ENCODE peak calls at places on chromosomes 6 and 20, in nine cellular contexts. One of them, this sample, is unnamed.

GRCh38 chr20:56249244-56249955 is 868 bp downstream of the MC3R start:
- DNase-seq in omental fat pad: no peak
- DNase-seq in GM12891: no peak
- DNase-seq in tibial nerve: no peak
- DNase-seq in KG1: peak
- DNase-seq in GM13976: peak
- DNase-seq in DMS153: no peak
- DNase-seq in ACHN: peak
- DNase-seq in stimulated activated CD4-positive, alpha-beta T cell treated with anti-CD3 and anti-CD28 coated beads, Interleukin-4, amount 100 ng/mL, for 48 hours: peak
- DNase-seq in this sample: peak

GRCh38 chr6:119318176-119318575 is 31.4 kb downstream of the MAN1A1 start:
- DNase-seq in DMS153: no peak
- DNase-seq in GM12891: no peak
- DNase-seq in KG1: no peak
- DNase-seq in tibial nerve: no peak
- DNase-seq in GM13976: no peak
- DNase-seq in omental fat pad: no peak
- DNase-seq in stimulated activated CD4-positive, alpha-beta T cell treated with anti-CD3 and anti-CD28 coated beads, Interleukin-4, amount 100 ng/mL, for 48 hours: no peak
- DNase-seq in ACHN: no peak
- DNase-seq in this sample: no peak

GRCh38 chr20:63422653-63423052 is 49.8 kb downstream of the KCNQ2 start:
- DNase-seq in GM13976: no peak
- DNase-seq in omental fat pad: no peak
- DNase-seq in KG1: no peak
- DNase-seq in DMS153: no peak
- DNase-seq in stimulated activated CD4-positive, alpha-beta T cell treated with anti-CD3 and anti-CD28 coated beads, Interleukin-4, amount 100 ng/mL, for 48 hours: no peak
- DNase-seq in tibial nerve: no peak
- DNase-seq in ACHN: no peak
- DNase-seq in GM12891: no peak
- DNase-seq in this sample: no peak

GRCh38 chr6:30101423-30101938 is 11.4 kb downstream of the TRIM31 start:
- DNase-seq in tibial nerve: no peak
- DNase-seq in ACHN: no peak
- DNase-seq in GM12891: no peak
- DNase-seq in omental fat pad: no peak
- DNase-seq in stimulated activated CD4-positive, alpha-beta T cell treated with anti-CD3 and anti-CD28 coated beads, Interleukin-4, amount 100 ng/mL, for 48 hours: no peak
- DNase-seq in KG1: no peak
- DNase-seq in DMS153: no peak
- DNase-seq in GM13976: no peak
- DNase-seq in this sample: no peak

GRCh38 chr6:136411453-136412354 is 122.1 kb upstream of the BCLAF1 start:
- DNase-seq in GM12891: no peak
- DNase-seq in omental fat pad: no peak
- DNase-seq in ACHN: no peak
- DNase-seq in DMS153: no peak
- DNase-seq in KG1: no peak
- DNase-seq in tibial nerve: no peak
- DNase-seq in GM13976: no peak
- DNase-seq in stimulated activated CD4-positive, alpha-beta T cell treated with anti-CD3 and anti-CD28 coated beads, Interleukin-4, amount 100 ng/mL, for 48 hours: no peak
- DNase-seq in this sample: no peak

GRCh38 chr6:150200428-150201105 is 57.7 kb downstream of the PPP1R14C start:
- DNase-seq in GM12891: no peak
- DNase-seq in stimulated activated CD4-positive, alpha-beta T cell treated with anti-CD3 and anti-CD28 coated beads, Interleukin-4, amount 100 ng/mL, for 48 hours: no peak
- DNase-seq in omental fat pad: no peak
- DNase-seq in ACHN: no peak
- DNase-seq in DMS153: no peak
- DNase-seq in tibial nerve: no peak
- DNase-seq in GM13976: no peak
- DNase-seq in KG1: no peak
- DNase-seq in this sample: no peak

GRCh38 chr6:149897855-149898744 is at the start of gene RAET1E:
- DNase-seq in stimulated activated CD4-positive, alpha-beta T cell treated with anti-CD3 and anti-CD28 coated beads, Interleukin-4, amount 100 ng/mL, for 48 hours: no peak
- DNase-seq in ACHN: no peak
- DNase-seq in DMS153: no peak
- DNase-seq in KG1: no peak
- DNase-seq in tibial nerve: no peak
- DNase-seq in omental fat pad: no peak
- DNase-seq in GM12891: no peak
- DNase-seq in GM13976: no peak
- DNase-seq in this sample: peak

GRCh38 chr20:55095745-55096450 is 620.5 kb downstream of the DOK5 start:
- DNase-seq in tibial nerve: no peak
- DNase-seq in ACHN: no peak
- DNase-seq in stimulated activated CD4-positive, alpha-beta T cell treated with anti-CD3 and anti-CD28 coated beads, Interleukin-4, amount 100 ng/mL, for 48 hours: no peak
- DNase-seq in DMS153: no peak
- DNase-seq in GM13976: no peak
- DNase-seq in GM12891: no peak
- DNase-seq in KG1: no peak
- DNase-seq in omental fat pad: no peak
- DNase-seq in this sample: no peak

GRCh38 chr6:158149641-158150040 is 18.4 kb downstream of the SERAC1 start:
- DNase-seq in KG1: no peak
- DNase-seq in DMS153: no peak
- DNase-seq in ACHN: no peak
- DNase-seq in tibial nerve: no peak
- DNase-seq in GM12891: no peak
- DNase-seq in stimulated activated CD4-positive, alpha-beta T cell treated with anti-CD3 and anti-CD28 coated beads, Interleukin-4, amount 100 ng/mL, for 48 hours: no peak
- DNase-seq in GM13976: no peak
- DNase-seq in omental fat pad: no peak
- DNase-seq in this sample: no peak

GRCh38 chr6:30556964-30557682 is at the start of gene PRR3:
- DNase-seq in GM13976: peak
- DNase-seq in omental fat pad: peak
- DNase-seq in tibial nerve: peak
- DNase-seq in GM12891: peak
- DNase-seq in DMS153: peak
- DNase-seq in KG1: peak
- DNase-seq in stimulated activated CD4-positive, alpha-beta T cell treated with anti-CD3 and anti-CD28 coated beads, Interleukin-4, amount 100 ng/mL, for 48 hours: peak
- DNase-seq in ACHN: peak
- DNase-seq in this sample: peak

GRCh38 chr6:16674666-16675392 is 86.4 kb downstream of the ATXN1 start:
- DNase-seq in stimulated activated CD4-positive, alpha-beta T cell treated with anti-CD3 and anti-CD28 coated beads, Interleukin-4, amount 100 ng/mL, for 48 hours: no peak
- DNase-seq in GM13976: no peak
- DNase-seq in omental fat pad: no peak
- DNase-seq in DMS153: no peak
- DNase-seq in tibial nerve: no peak
- DNase-seq in KG1: no peak
- DNase-seq in GM12891: no peak
- DNase-seq in ACHN: peak
- DNase-seq in this sample: no peak

GRCh38 chr6:34059136-34059731 is 86.7 kb downstream of the GRM4 start:
- DNase-seq in DMS153: no peak
- DNase-seq in omental fat pad: no peak
- DNase-seq in GM13976: no peak
- DNase-seq in tibial nerve: no peak
- DNase-seq in stimulated activated CD4-positive, alpha-beta T cell treated with anti-CD3 and anti-CD28 coated beads, Interleukin-4, amount 100 ng/mL, for 48 hours: no peak
- DNase-seq in ACHN: no peak
- DNase-seq in GM12891: no peak
- DNase-seq in KG1: no peak
- DNase-seq in this sample: no peak

GRCh38 chr20:44129996-44130718 is 56.8 kb downstream of the JPH2 start:
- DNase-seq in ACHN: peak
- DNase-seq in stimulated activated CD4-positive, alpha-beta T cell treated with anti-CD3 and anti-CD28 coated beads, Interleukin-4, amount 100 ng/mL, for 48 hours: no peak
- DNase-seq in DMS153: no peak
- DNase-seq in GM13976: no peak
- DNase-seq in omental fat pad: no peak
- DNase-seq in GM12891: no peak
- DNase-seq in KG1: no peak
- DNase-seq in tibial nerve: no peak
- DNase-seq in this sample: no peak